ENCODE peak calls at places on chromosomes 2 and 18, in nine cellular contexts. O, T, C, J, E, R, H, K and P are unnamed samples.

GRCh38 chr2:237695201-237695780 is 67.9 kb downstream of the LRRFIP1 start:
- DNase-seq in J (no peak), O (no peak), R (peak; percentile 88), H (no peak), E (peak; percentile 73), C (peak; percentile 40), T (peak; percentile 95), K (peak; percentile 90), P (peak; percentile 96)

GRCh38 chr2:86703704-86704370 is 16.3 kb upstream of the RMND5A start:
- DNase-seq in O (no peak), C (no peak), K (peak; percentile 8), J (peak; percentile 73), T (peak; percentile 61), H (no peak), E (no peak), R (no peak), P (peak; percentile 37)

GRCh38 chr2:168534926-168535325 is 78.9 kb downstream of the CERS6 start:
- DNase-seq in H (no peak), J (no peak), K (no peak), O (no peak), E (no peak), T (no peak), R (no peak), C (no peak), P (no peak)

GRCh38 chr18:37460616-37461015 is 105.0 kb downstream of the CELF4 start:
- DNase-seq in T (no peak), C (no peak), R (no peak), J (no peak), H (no peak), K (no peak), E (no peak), O (no peak), P (no peak)

GRCh38 chr2:165952600-165953210 is 871 bp downstream of the TTC21B start:
- DNase-seq in T (peak; percentile 34), E (no peak), K (peak; percentile 27), J (no peak), R (peak; percentile 3), C (no peak), H (no peak), O (no peak), P (peak; percentile 9)

GRCh38 chr2:241858206-241859016 is at the start of gene PDCD1:
- DNase-seq in K (no peak), O (peak; percentile 62), R (no peak), E (no peak), T (no peak), C (no peak), J (peak; percentile 47), H (peak; percentile 4), P (no peak)

GRCh38 chr2:43707255-43707654 is 31.0 kb upstream of the C1GALT1C1L start:
- DNase-seq in C (peak; percentile 78), K (peak; percentile 68), J (peak; percentile 43), E (peak; percentile 66), R (no peak), O (peak; percentile 3), H (no peak), T (peak; percentile 88), P (peak; percentile 87)

GRCh38 chr18:32877371-32877770 is 104.5 kb upstream of the KLHL14 start:
- DNase-seq in R (no peak), E (no peak), H (no peak), K (no peak), C (no peak), T (no peak), J (no peak), O (no peak), P (no peak)

GRCh38 chr2:9094117-9094516 is 90.6 kb upstream of the MBOAT2 start:
- DNase-seq in R (no peak), H (no peak), J (no peak), T (no peak), O (no peak), C (no peak), K (no peak), E (no peak), P (no peak)

GRCh38 chr2:9095226-9095625 is 91.7 kb upstream of the MBOAT2 start:
- DNase-seq in E (no peak), R (no peak), C (no peak), J (no peak), K (no peak), O (no peak), H (no peak), T (no peak), P (no peak)

GRCh38 chr2:9097239-9097638 is 93.8 kb upstream of the MBOAT2 start:
- DNase-seq in O (peak; percentile 12), R (no peak), H (no peak), J (no peak), T (no peak), E (no peak), K (no peak), C (no peak), P (no peak)

GRCh38 chr2:9096761-9097160 is 93.3 kb upstream of the MBOAT2 start:
- DNase-seq in O (no peak), C (no peak), H (no peak), J (no peak), R (no peak), E (no peak), K (no peak), T (no peak), P (no peak)

DNA sequence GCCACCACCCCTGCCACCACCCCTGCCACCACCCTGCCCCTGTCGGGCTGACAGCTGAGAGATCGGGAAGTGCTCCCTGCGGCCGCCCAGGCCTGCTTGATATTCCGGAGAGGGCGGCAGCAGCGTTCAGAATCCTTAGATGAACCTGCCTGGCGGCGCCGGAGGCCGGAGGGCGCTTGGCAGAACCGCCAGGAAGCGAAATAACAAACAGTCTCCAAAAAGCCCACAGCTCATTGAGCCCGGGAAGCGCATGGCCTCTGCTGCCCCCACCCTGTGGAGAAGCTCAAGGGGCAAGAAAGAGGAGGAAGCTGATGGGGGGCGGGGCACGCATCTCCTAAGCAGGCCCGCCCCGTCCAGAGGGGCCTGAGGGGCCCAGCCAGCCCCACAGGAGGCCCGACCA is 92.2 kb upstream of the MBOAT2 start:
- DNase-seq in R (no peak), H (peak; percentile 28), C (no peak), J (peak; percentile 60), K (peak; percentile 54), T (peak; percentile 48), E (no peak), O (peak; percentile 65), P (peak; percentile 57)
- TF ChIP-seq CTCF in R (no peak), H (no peak), C (no peak), J (no peak), K (no peak), T (peak; percentile 5), E (peak; percentile 20), O (peak; percentile 25), P (peak; percentile 21)

GRCh38 chr2:134234535-134234934 is 19.3 kb upstream of the MGAT5 start:
- DNase-seq in E (no peak), J (no peak), K (no peak), C (no peak), T (no peak), O (no peak), H (no peak), R (peak; percentile 44), P (no peak)

GRCh38 chr2:134232461-134232860 is 21.4 kb upstream of the MGAT5 start:
- DNase-seq in H (no peak), E (no peak), R (peak; percentile 59), C (no peak), O (no peak), K (no peak), T (no peak), J (no peak), P (no peak)

GRCh38 chr2:134233733-134234135 is 20.1 kb upstream of the MGAT5 start:
- DNase-seq in J (no peak), R (peak; percentile 78), O (no peak), T (no peak), H (no peak), K (no peak), E (no peak), C (no peak), P (no peak)

GRCh38 chr2:134231965-134232340 is 21.9 kb upstream of the MGAT5 start:
- DNase-seq in E (no peak), R (no peak), C (no peak), J (no peak), T (peak; percentile 84), O (no peak), H (no peak), K (peak; percentile 51), P (no peak)

DNA sequence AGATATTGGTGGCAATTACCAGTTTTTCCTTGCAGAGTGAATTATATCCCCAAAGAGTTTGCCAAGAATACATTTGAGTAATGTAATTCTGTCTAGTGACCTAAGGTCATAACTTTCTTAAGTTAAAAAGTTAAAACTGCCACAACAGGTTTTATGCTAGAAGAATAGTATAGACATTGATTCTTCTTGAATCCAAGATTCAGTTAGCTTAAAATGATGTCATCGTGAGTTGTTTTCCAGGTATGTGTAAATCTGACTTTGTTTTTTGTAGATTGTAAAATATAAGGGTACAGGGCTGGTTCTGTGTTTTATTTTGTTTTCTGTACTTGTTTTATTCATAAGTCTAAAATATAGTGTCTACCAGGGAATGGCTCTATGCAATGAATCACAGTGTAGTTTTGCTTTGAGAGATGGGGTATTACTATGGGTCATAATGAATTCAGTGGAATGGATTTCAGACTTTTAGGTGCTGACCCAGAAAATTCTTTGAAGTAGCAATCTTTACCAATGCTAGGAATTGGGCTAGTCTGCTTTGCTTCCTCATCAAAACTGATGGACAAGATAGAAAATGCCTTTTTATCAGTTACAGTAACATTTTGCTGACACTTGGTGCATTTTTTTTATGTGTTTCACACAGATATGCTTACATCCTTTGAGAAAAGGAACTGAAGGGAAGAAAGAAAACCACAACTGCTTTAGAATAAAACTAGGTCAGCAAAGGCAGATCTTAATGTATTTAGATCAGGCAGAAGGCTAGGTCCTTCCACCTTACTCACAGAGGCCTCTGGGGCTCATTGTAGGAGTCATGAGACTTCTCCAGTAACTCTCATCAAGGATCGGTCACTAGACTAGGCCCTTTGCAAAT is 20.8 kb upstream of the MGAT5 start:
- DNase-seq in E (no peak), C (no peak), H (no peak), R (peak; percentile 81), T (peak; percentile 38), K (peak; percentile 26), O (no peak), J (no peak), P (peak; percentile 67)
- TF ChIP-seq CTCF in E (no peak), C (no peak), H (no peak), R (peak; percentile 57), T (no peak), K (no peak), O (no peak), J (no peak), P (no peak)

GRCh38 chr2:162113771-162114168 is 38.3 kb downstream of the GCG start:
- DNase-seq in O (no peak), T (peak; percentile 83), H (no peak), C (no peak), R (no peak), K (peak; percentile 53), E (no peak), J (no peak), P (peak; percentile 91)
- TF ChIP-seq CTCF in O (no peak), T (no peak), H (no peak), C (no peak), R (no peak), K (no peak), E (no peak), J (no peak), P (no peak)

DNA sequence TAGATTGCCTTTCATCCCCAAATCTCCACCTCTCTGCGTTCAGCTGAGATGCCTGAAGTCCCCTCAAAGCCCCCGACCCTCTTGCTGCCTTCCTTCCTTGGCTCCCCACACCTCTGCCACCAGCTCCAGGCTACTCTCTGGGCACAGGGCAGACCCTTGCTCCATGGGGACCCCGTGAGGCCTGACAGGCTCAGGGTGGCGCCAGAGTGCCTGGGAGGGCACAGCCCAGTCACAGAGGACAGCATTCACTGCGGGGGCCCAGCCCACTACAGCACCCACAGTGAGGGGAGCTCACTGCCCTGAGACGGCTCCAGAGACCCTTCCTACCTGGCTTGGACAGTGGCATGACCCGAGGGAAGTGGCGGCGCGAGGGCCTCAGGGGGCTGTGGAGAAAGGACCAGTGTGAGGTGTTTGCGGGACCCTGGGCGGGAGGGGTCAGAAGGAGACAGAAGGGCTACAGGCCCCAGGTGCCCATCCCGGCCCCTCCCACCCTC is 51.0 kb downstream of the AQP12A start:
- DNase-seq in J (no peak), R (no peak), K (no peak), H (no peak), O (no peak), E (no peak), T (no peak), C (no peak), P (no peak)
- TF ChIP-seq CTCF in J (no peak), R (peak; percentile 29), K (no peak), H (no peak), O (no peak), E (no peak), T (no peak), C (no peak), P (no peak)